ENCODE peak calls at places on chromosomes 5 and 9, in five cellular contexts. One of them, this sample, is unnamed.

GRCh38 chr5:124870070-124870469 is 123.6 kb upstream of the ZNF608 start:
- DNase-seq in A549: no peak
- DNase-seq in lower leg skin: no peak
- DNase-seq in vagina: no peak
- DNase-seq in Peyer's patch: no peak
- DNase-seq in this sample: no peak

GRCh38 chr5:153352685-153353219 is 137.7 kb upstream of the GRIA1 start:
- DNase-seq in Peyer's patch: no peak
- DNase-seq in lower leg skin: no peak
- DNase-seq in A549: no peak
- DNase-seq in vagina: no peak
- DNase-seq in this sample: no peak

GRCh38 chr9:38621434-38622082 is 1.2 kb upstream of the ANKRD18A start:
- DNase-seq in vagina: no peak
- DNase-seq in Peyer's patch: peak; percentile 50
- DNase-seq in lower leg skin: no peak
- DNase-seq in A549: no peak
- DNase-seq in this sample: no peak

GRCh38 chr5:937151-937924 is 44.7 kb downstream of the TRIP13 start:
- DNase-seq in A549: no peak
- DNase-seq in vagina: peak; percentile 81
- DNase-seq in Peyer's patch: peak; percentile 24
- DNase-seq in lower leg skin: no peak
- DNase-seq in this sample: no peak

GRCh38 chr5:161230222-161230621 is 316.3 kb downstream of the GABRB2 start:
- DNase-seq in vagina: no peak
- DNase-seq in lower leg skin: no peak
- DNase-seq in Peyer's patch: peak; percentile 46
- DNase-seq in A549: no peak
- DNase-seq in this sample: no peak

GRCh38 chr9:133331641-133332380 is 4.2 kb downstream of the SURF6 start:
- DNase-seq in vagina: no peak
- DNase-seq in lower leg skin: no peak
- DNase-seq in Peyer's patch: peak; percentile 42
- DNase-seq in A549: no peak
- DNase-seq in this sample: no peak

GRCh38 chr9:21357479-21358290 is 7.0 kb upstream of the IFNA6 start:
- DNase-seq in Peyer's patch: no peak
- DNase-seq in lower leg skin: no peak
- DNase-seq in vagina: no peak
- DNase-seq in A549: no peak
- DNase-seq in this sample: no peak

GRCh38 chr9:73093740-73094379 is 57.8 kb upstream of the ANXA1 start:
- DNase-seq in Peyer's patch: no peak
- DNase-seq in lower leg skin: no peak
- DNase-seq in vagina: no peak
- DNase-seq in A549: no peak
- DNase-seq in this sample: no peak

GRCh38 chr9:125106285-125106893 is 36.9 kb downstream of the SCAI start:
- DNase-seq in A549: no peak
- DNase-seq in vagina: no peak
- DNase-seq in Peyer's patch: no peak
- DNase-seq in lower leg skin: no peak
- DNase-seq in this sample: no peak

GRCh38 chr9:97220894-97221477 is 86.5 kb upstream of the CCDC180 start:
- DNase-seq in A549: no peak
- DNase-seq in Peyer's patch: no peak
- DNase-seq in lower leg skin: no peak
- DNase-seq in vagina: no peak
- DNase-seq in this sample: no peak

GRCh38 chr9:77218612-77219011 is 41.3 kb downstream of the VPS13A start:
- DNase-seq in lower leg skin: no peak
- DNase-seq in vagina: no peak
- DNase-seq in A549: no peak
- DNase-seq in Peyer's patch: no peak
- DNase-seq in this sample: no peak

GRCh38 chr5:1143670-1143951 is 31.7 kb upstream of the SLC12A7 start:
- DNase-seq in A549: no peak
- DNase-seq in vagina: no peak
- DNase-seq in lower leg skin: no peak
- DNase-seq in Peyer's patch: no peak
- DNase-seq in this sample: no peak

GRCh38 chr9:104948277-104948676 is 20.3 kb upstream of the ABCA1 start:
- DNase-seq in vagina: no peak
- DNase-seq in A549: no peak
- DNase-seq in Peyer's patch: no peak
- DNase-seq in lower leg skin: no peak
- DNase-seq in this sample: no peak

GRCh38 chr5:133952729-133953567 is 15.5 kb downstream of the C5orf15 start:
- DNase-seq in Peyer's patch: peak; percentile 65
- DNase-seq in vagina: no peak
- DNase-seq in A549: no peak
- DNase-seq in lower leg skin: peak; percentile 82
- DNase-seq in this sample: peak; percentile 70

GRCh38 chr5:946720-947625 is 54.3 kb downstream of the TRIP13 start:
- DNase-seq in vagina: peak; percentile 64
- DNase-seq in Peyer's patch: peak; percentile 38
- DNase-seq in A549: no peak
- DNase-seq in lower leg skin: no peak
- DNase-seq in this sample: no peak

GRCh38 chr9:134325096-134325812 is 1.0 kb upstream of the RXRA start:
- DNase-seq in vagina: no peak
- DNase-seq in A549: peak; percentile 54
- DNase-seq in lower leg skin: peak; percentile 54
- DNase-seq in Peyer's patch: no peak
- DNase-seq in this sample: peak; percentile 68

GRCh38 chr9:96126321-96126881 is 175.6 kb downstream of the HSD17B3 start:
- DNase-seq in A549: no peak
- DNase-seq in lower leg skin: no peak
- DNase-seq in vagina: no peak
- DNase-seq in Peyer's patch: no peak
- DNase-seq in this sample: no peak

GRCh38 chr5:122972877-122973276 is 63.6 kb downstream of the PPIC start:
- DNase-seq in lower leg skin: no peak
- DNase-seq in vagina: no peak
- DNase-seq in Peyer's patch: no peak
- DNase-seq in A549: no peak
- DNase-seq in this sample: no peak

GRCh38 chr5:180786398-180787005 is 16.1 kb downstream of the MGAT1 start:
- DNase-seq in A549: no peak
- DNase-seq in vagina: peak; percentile 82
- DNase-seq in lower leg skin: no peak
- DNase-seq in Peyer's patch: no peak
- DNase-seq in this sample: no peak

GRCh38 chr9:132187006-132187760 is 25.3 kb downstream of the NTNG2 start:
- DNase-seq in lower leg skin: no peak
- DNase-seq in vagina: no peak
- DNase-seq in A549: no peak
- DNase-seq in Peyer's patch: no peak
- DNase-seq in this sample: no peak

GRCh38 chr5:52895572-52896296 is 93.4 kb upstream of the ITGA2 start:
- DNase-seq in lower leg skin: no peak
- DNase-seq in vagina: no peak
- DNase-seq in A549: no peak
- DNase-seq in Peyer's patch: no peak
- DNase-seq in this sample: no peak

GRCh38 chr5:137146402-137146889 is 352.7 kb downstream of the SPOCK1 start:
- DNase-seq in Peyer's patch: no peak
- DNase-seq in A549: peak; percentile 18
- DNase-seq in lower leg skin: peak; percentile 75
- DNase-seq in vagina: no peak
- DNase-seq in this sample: peak; percentile 52

GRCh38 chr5:151014680-151015343 is 5.6 kb upstream of the GPX3 start:
- DNase-seq in A549: no peak
- DNase-seq in lower leg skin: no peak
- DNase-seq in vagina: no peak
- DNase-seq in Peyer's patch: no peak
- DNase-seq in this sample: no peak

GRCh38 chr5:180166168-180166567 is 42.8 kb downstream of the RASGEF1C start:
- DNase-seq in lower leg skin: no peak
- DNase-seq in Peyer's patch: no peak
- DNase-seq in A549: no peak
- DNase-seq in vagina: no peak
- DNase-seq in this sample: no peak

GRCh38 chr9:116156621-116157314 is 3.2 kb downstream of the PAPPA start:
- DNase-seq in A549: peak; percentile 72
- DNase-seq in vagina: no peak
- DNase-seq in lower leg skin: peak; percentile 28
- DNase-seq in Peyer's patch: peak; percentile 49
- DNase-seq in this sample: peak; percentile 85

GRCh38 chr9:78032599-78033457 is 1.2 kb upstream of the GNAQ start:
- DNase-seq in Peyer's patch: peak; percentile 50
- DNase-seq in vagina: no peak
- DNase-seq in A549: peak; percentile 20
- DNase-seq in lower leg skin: peak; percentile 32
- DNase-seq in this sample: no peak

GRCh38 chr9:94865599-94866456 is 139.3 kb downstream of the AOPEP start:
- DNase-seq in A549: no peak
- DNase-seq in vagina: no peak
- DNase-seq in lower leg skin: no peak
- DNase-seq in Peyer's patch: no peak
- DNase-seq in this sample: peak; percentile 62

GRCh38 chr5:170656346-170656745 is 127.2 kb upstream of the GABRP start:
- DNase-seq in Peyer's patch: no peak
- DNase-seq in A549: no peak
- DNase-seq in lower leg skin: no peak
- DNase-seq in vagina: no peak
- DNase-seq in this sample: no peak

GRCh38 chr5:169745441-169746146 is 108.5 kb downstream of the DOCK2 start:
- DNase-seq in Peyer's patch: no peak
- DNase-seq in A549: no peak
- DNase-seq in vagina: no peak
- DNase-seq in lower leg skin: no peak
- DNase-seq in this sample: no peak

GRCh38 chr9:97900103-97900737 is 22.1 kb downstream of the TRMO start:
- DNase-seq in lower leg skin: no peak
- DNase-seq in A549: no peak
- DNase-seq in Peyer's patch: no peak
- DNase-seq in vagina: no peak
- DNase-seq in this sample: no peak

GRCh38 chr5:7857918-7858632 is 7.1 kb upstream of the CFAP90 start:
- DNase-seq in Peyer's patch: no peak
- DNase-seq in A549: no peak
- DNase-seq in lower leg skin: no peak
- DNase-seq in vagina: no peak
- DNase-seq in this sample: no peak

DNA sequence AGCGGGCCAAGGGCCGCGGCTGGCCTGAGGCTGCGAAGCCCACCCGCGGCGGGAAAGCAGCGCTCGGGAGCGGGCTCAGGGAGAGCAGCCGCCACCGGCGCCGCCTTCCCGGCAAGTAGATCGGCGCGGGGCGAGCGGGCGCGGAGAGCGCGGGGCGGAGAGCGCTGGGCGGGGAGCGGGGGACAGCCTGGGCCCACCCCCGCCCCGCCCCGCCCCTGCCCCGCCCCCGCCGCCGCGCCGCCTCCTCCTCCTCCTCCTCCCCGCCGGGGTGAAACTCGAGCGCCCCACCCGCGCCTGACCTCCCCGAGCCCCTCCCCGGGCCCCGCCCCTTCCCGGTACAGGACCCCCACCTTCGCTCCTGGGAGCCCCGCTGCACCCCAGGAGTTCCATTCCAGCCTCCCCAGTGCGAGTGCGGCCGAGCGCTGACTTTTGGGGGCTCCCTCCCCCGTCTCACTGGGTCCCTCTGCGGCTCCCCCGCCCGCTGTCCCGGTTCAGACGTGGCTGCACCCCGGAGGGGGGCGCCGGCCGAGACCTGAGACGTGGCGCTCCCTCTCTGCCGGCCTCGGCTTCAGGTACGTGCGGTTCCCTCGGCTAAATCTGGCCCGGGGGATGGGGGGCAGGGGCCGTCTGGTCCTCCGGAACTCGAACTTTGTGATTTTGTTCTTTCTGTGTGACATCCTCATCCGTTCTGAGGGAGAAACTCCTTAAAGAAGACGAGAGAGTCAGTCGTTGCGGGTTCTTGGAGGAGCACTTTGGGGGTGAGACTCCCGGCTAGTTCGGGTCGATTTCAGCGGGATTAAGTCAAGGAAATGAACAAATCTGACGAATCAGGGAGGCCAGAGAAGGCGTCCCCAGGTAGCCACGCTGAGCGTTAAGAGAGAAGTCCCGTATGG is at the start of gene SEMA5A:
- DNase-seq in A549: no peak
- DNase-seq in Peyer's patch: peak; percentile 82
- DNase-seq in lower leg skin: peak; percentile 42
- DNase-seq in vagina: no peak
- DNase-seq in this sample: peak; percentile 75
- TF ChIP-seq POLR2A in A549: no peak
- TF ChIP-seq POLR2A in Peyer's patch: peak; percentile 74
- TF ChIP-seq POLR2A in lower leg skin: no peak
- TF ChIP-seq POLR2A in vagina: peak; percentile 73
- TF ChIP-seq POLR2A in this sample: no peak

GRCh38 chr9:86282979-86283535 is 719 bp upstream of the ISCA1 start:
- DNase-seq in vagina: no peak
- DNase-seq in lower leg skin: no peak
- DNase-seq in A549: peak; percentile 8
- DNase-seq in Peyer's patch: no peak
- DNase-seq in this sample: no peak
- TF ChIP-seq POLR2A in vagina: no peak
- TF ChIP-seq POLR2A in lower leg skin: no peak
- TF ChIP-seq POLR2A in A549: no peak
- TF ChIP-seq POLR2A in Peyer's patch: no peak
- TF ChIP-seq POLR2A in this sample: no peak

GRCh38 chr5:130743091-130743490 is 422.0 kb downstream of the HINT1 start:
- DNase-seq in vagina: no peak
- DNase-seq in lower leg skin: no peak
- DNase-seq in A549: no peak
- DNase-seq in Peyer's patch: no peak
- DNase-seq in this sample: no peak
- TF ChIP-seq POLR2A in vagina: no peak
- TF ChIP-seq POLR2A in lower leg skin: no peak
- TF ChIP-seq POLR2A in A549: no peak
- TF ChIP-seq POLR2A in Peyer's patch: no peak
- TF ChIP-seq POLR2A in this sample: no peak

DNA sequence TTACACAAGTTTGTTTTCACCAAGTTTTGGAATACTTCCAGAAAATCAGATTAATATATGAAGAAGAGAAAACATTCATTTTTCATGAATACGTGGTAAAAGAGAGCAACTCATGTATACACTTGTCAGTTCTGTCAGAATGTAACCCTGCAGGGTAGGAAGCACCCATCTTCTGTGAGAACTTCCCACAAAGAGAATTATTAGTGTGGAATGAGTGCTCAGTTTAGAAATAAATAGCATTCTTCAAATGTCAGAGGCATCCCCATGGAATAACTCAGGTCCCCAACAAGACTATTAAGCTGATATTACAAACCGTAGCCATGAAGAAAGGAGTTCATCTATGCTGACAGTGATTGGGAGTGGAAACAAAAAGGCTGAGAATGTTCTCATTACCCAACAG is 45.2 kb downstream of the EPB41L4A start:
- DNase-seq in vagina: no peak
- DNase-seq in Peyer's patch: no peak
- DNase-seq in lower leg skin: no peak
- DNase-seq in A549: no peak
- DNase-seq in this sample: no peak
- TF ChIP-seq POLR2A in vagina: no peak
- TF ChIP-seq POLR2A in Peyer's patch: no peak
- TF ChIP-seq POLR2A in lower leg skin: no peak
- TF ChIP-seq POLR2A in A549: no peak
- TF ChIP-seq POLR2A in this sample: no peak